ENCODE peak calls at places on chromosomes 3 and 15, in six cellular contexts. One of them, this sample, is unnamed.

GRCh38 chr3:69842789-69843188 is 103.5 kb downstream of the MITF start:
- DNase-seq in GM12878: no peak
- DNase-seq in GM23338: no peak
- DNase-seq in right atrium auricular region: no peak
- DNase-seq in AG09309: no peak
- DNase-seq in uterus: no peak
- DNase-seq in this sample: no peak

GRCh38 chr15:37888356-37888755 is 46.1 kb upstream of the TMCO5A start:
- DNase-seq in GM23338: no peak
- DNase-seq in GM12878: no peak
- DNase-seq in AG09309: no peak
- DNase-seq in uterus: no peak
- DNase-seq in right atrium auricular region: no peak
- DNase-seq in this sample: no peak

GRCh38 chr15:65583701-65584100 is 27.2 kb downstream of the INTS14 start:
- DNase-seq in uterus: no peak
- DNase-seq in AG09309: no peak
- DNase-seq in right atrium auricular region: no peak
- DNase-seq in GM12878: peak
- DNase-seq in GM23338: peak
- DNase-seq in this sample: peak

GRCh38 chr3:165336786-165337185 is 140.6 kb upstream of the SLITRK3 start:
- DNase-seq in GM23338: no peak
- DNase-seq in AG09309: no peak
- DNase-seq in GM12878: no peak
- DNase-seq in uterus: no peak
- DNase-seq in right atrium auricular region: no peak
- DNase-seq in this sample: no peak

GRCh38 chr3:132790806-132791205 is 68.6 kb upstream of the NPHP3 start:
- DNase-seq in GM12878: no peak
- DNase-seq in GM23338: no peak
- DNase-seq in AG09309: no peak
- DNase-seq in right atrium auricular region: no peak
- DNase-seq in uterus: no peak
- DNase-seq in this sample: no peak

GRCh38 chr3:184765730-184766074 is 46.3 kb upstream of the VPS8 start:
- DNase-seq in GM23338: no peak
- DNase-seq in GM12878: peak
- DNase-seq in right atrium auricular region: no peak
- DNase-seq in AG09309: no peak
- DNase-seq in uterus: no peak
- DNase-seq in this sample: no peak

GRCh38 chr15:67149068-67149841 is 83.9 kb downstream of the SMAD3 start:
- DNase-seq in GM23338: peak
- DNase-seq in GM12878: no peak
- DNase-seq in AG09309: no peak
- DNase-seq in uterus: no peak
- DNase-seq in right atrium auricular region: no peak
- DNase-seq in this sample: no peak

GRCh38 chr3:155387571-155387970 is 94.1 kb upstream of the STRIT1 start:
- DNase-seq in right atrium auricular region: no peak
- DNase-seq in uterus: no peak
- DNase-seq in GM23338: no peak
- DNase-seq in AG09309: no peak
- DNase-seq in GM12878: no peak
- DNase-seq in this sample: no peak

GRCh38 chr15:66278061-66278460 is 15.3 kb upstream of the DIS3L start:
- DNase-seq in GM12878: no peak
- DNase-seq in right atrium auricular region: no peak
- DNase-seq in GM23338: no peak
- DNase-seq in AG09309: no peak
- DNase-seq in uterus: no peak
- DNase-seq in this sample: no peak

GRCh38 chr3:125375950-125376679 is 990 bp upstream of the ZNF148 start:
- DNase-seq in uterus: no peak
- DNase-seq in GM23338: no peak
- DNase-seq in right atrium auricular region: no peak
- DNase-seq in AG09309: no peak
- DNase-seq in GM12878: no peak
- DNase-seq in this sample: no peak

GRCh38 chr3:4139462-4140140 is 163.6 kb upstream of the SETMAR start:
- DNase-seq in uterus: no peak
- DNase-seq in GM12878: no peak
- DNase-seq in GM23338: no peak
- DNase-seq in AG09309: no peak
- DNase-seq in right atrium auricular region: no peak
- DNase-seq in this sample: no peak

GRCh38 chr3:17355591-17355990 is 386.8 kb downstream of the TBC1D5 start:
- DNase-seq in GM12878: no peak
- DNase-seq in AG09309: peak
- DNase-seq in right atrium auricular region: no peak
- DNase-seq in uterus: no peak
- DNase-seq in GM23338: no peak
- DNase-seq in this sample: no peak

GRCh38 chr3:193974147-193974546 is 161.8 kb upstream of the HES1 start:
- DNase-seq in GM12878: no peak
- DNase-seq in uterus: no peak
- DNase-seq in right atrium auricular region: no peak
- DNase-seq in GM23338: no peak
- DNase-seq in AG09309: peak
- DNase-seq in this sample: peak

GRCh38 chr3:183802989-183803388 is 22.4 kb downstream of the MAP6D1 start:
- DNase-seq in GM12878: no peak
- DNase-seq in right atrium auricular region: no peak
- DNase-seq in AG09309: no peak
- DNase-seq in GM23338: no peak
- DNase-seq in uterus: no peak
- DNase-seq in this sample: no peak

GRCh38 chr3:16741103-16741758 is 136.0 kb upstream of the DAZL start:
- DNase-seq in uterus: no peak
- DNase-seq in right atrium auricular region: no peak
- DNase-seq in AG09309: peak
- DNase-seq in GM12878: no peak
- DNase-seq in GM23338: no peak
- DNase-seq in this sample: peak

GRCh38 chr3:181629701-181630100 is 82.0 kb upstream of the SOX2 start:
- DNase-seq in GM23338: no peak
- DNase-seq in GM12878: no peak
- DNase-seq in AG09309: no peak
- DNase-seq in uterus: no peak
- DNase-seq in right atrium auricular region: no peak
- DNase-seq in this sample: no peak

GRCh38 chr3:119294889-119295769 is 946 bp downstream of the ARHGAP31 start:
- DNase-seq in AG09309: no peak
- DNase-seq in GM12878: no peak
- DNase-seq in GM23338: peak
- DNase-seq in right atrium auricular region: peak
- DNase-seq in uterus: peak
- DNase-seq in this sample: no peak

GRCh38 chr15:64779630-64780029 is 4.2 kb upstream of the RBPMS2 start:
- DNase-seq in right atrium auricular region: no peak
- DNase-seq in uterus: no peak
- DNase-seq in AG09309: no peak
- DNase-seq in GM23338: no peak
- DNase-seq in GM12878: no peak
- DNase-seq in this sample: no peak

GRCh38 chr3:159260049-159260662 is 458.3 kb downstream of the MFSD1 start:
- DNase-seq in AG09309: peak
- DNase-seq in GM23338: peak
- DNase-seq in GM12878: no peak
- DNase-seq in right atrium auricular region: no peak
- DNase-seq in uterus: peak
- DNase-seq in this sample: peak

GRCh38 chr15:77507911-77508310 is 87.2 kb downstream of the HMG20A start:
- DNase-seq in AG09309: no peak
- DNase-seq in GM23338: no peak
- DNase-seq in uterus: no peak
- DNase-seq in GM12878: no peak
- DNase-seq in right atrium auricular region: peak
- DNase-seq in this sample: no peak
- H3K4me3 ChIP-seq in AG09309: no peak
- H3K4me3 ChIP-seq in GM23338: no peak
- H3K4me3 ChIP-seq in uterus: no peak
- H3K4me3 ChIP-seq in GM12878: no peak
- H3K4me3 ChIP-seq in right atrium auricular region: peak
- H3K4me3 ChIP-seq in this sample: no peak

GRCh38 chr3:191301017-191301416 is 28.2 kb upstream of the CCDC50 start:
- DNase-seq in AG09309: no peak
- DNase-seq in GM12878: peak
- DNase-seq in GM23338: no peak
- DNase-seq in right atrium auricular region: no peak
- DNase-seq in uterus: no peak
- DNase-seq in this sample: no peak
- TF ChIP-seq CTCF in AG09309: no peak
- TF ChIP-seq CTCF in GM12878: no peak
- TF ChIP-seq CTCF in GM23338: no peak
- TF ChIP-seq CTCF in right atrium auricular region: no peak
- TF ChIP-seq CTCF in uterus: no peak
- TF ChIP-seq CTCF in this sample: no peak

DNA sequence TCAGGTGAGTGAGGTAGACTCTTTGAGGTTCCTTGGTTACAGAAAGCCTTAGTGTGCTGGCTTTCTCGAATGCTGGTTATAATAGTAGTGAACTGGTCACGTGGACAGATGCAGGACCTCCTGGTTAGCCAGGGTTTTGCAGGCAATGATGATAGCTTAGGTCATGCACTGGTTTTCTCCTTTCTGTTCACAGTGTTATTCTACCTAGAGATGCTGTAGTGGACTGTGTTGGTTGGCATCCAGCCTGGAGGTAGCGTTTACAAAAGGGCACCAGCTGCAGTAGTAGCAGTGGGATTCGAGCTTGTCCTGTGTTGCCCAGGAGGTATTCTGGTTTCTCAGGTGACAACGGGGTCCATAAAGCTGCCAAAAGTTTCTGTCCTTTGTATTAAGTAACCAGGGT is 27.0 kb downstream of the PCCB start:
- DNase-seq in GM12878: no peak
- DNase-seq in uterus: no peak
- DNase-seq in AG09309: no peak
- DNase-seq in GM23338: no peak
- DNase-seq in right atrium auricular region: no peak
- DNase-seq in this sample: no peak
- H3K4me3 ChIP-seq in GM12878: no peak
- H3K4me3 ChIP-seq in uterus: no peak
- H3K4me3 ChIP-seq in AG09309: no peak
- H3K4me3 ChIP-seq in GM23338: no peak
- H3K4me3 ChIP-seq in right atrium auricular region: no peak
- H3K4me3 ChIP-seq in this sample: no peak

GRCh38 chr3:192422321-192422997 is 304.9 kb downstream of the FGF12 start:
- DNase-seq in right atrium auricular region: no peak
- DNase-seq in GM23338: no peak
- DNase-seq in GM12878: no peak
- DNase-seq in uterus: no peak
- DNase-seq in AG09309: no peak
- DNase-seq in this sample: no peak

GRCh38 chr3:192417559-192418055 is 309.7 kb downstream of the FGF12 start:
- DNase-seq in GM23338: no peak
- DNase-seq in AG09309: no peak
- DNase-seq in GM12878: no peak
- DNase-seq in uterus: no peak
- DNase-seq in right atrium auricular region: no peak
- DNase-seq in this sample: no peak

GRCh38 chr3:192419312-192419711 is 308.0 kb downstream of the FGF12 start:
- DNase-seq in GM23338: no peak
- DNase-seq in GM12878: no peak
- DNase-seq in right atrium auricular region: no peak
- DNase-seq in uterus: no peak
- DNase-seq in AG09309: no peak
- DNase-seq in this sample: no peak

GRCh38 chr3:192417012-192417411 is 310.3 kb downstream of the FGF12 start:
- DNase-seq in right atrium auricular region: no peak
- DNase-seq in AG09309: no peak
- DNase-seq in GM12878: no peak
- DNase-seq in uterus: no peak
- DNase-seq in GM23338: peak
- DNase-seq in this sample: no peak

DNA sequence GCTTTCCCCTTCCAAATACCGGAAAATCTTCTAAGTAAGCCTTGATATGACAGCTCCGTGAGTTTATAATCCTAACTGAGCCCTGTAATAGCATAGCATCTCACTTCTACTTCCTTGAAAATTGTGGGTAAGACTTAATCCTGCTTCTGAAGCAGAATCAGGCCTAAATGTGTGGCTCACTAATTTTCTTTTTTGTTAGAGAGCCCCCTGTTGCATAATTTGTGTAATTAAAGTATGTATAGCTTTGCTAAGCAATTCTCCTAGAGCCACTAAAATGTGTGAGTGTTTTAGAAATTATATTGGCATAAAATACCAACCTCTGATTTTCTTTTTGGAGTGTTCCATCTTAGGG is 304.4 kb downstream of the FGF12 start:
- DNase-seq in GM23338: peak
- DNase-seq in right atrium auricular region: no peak
- DNase-seq in GM12878: no peak
- DNase-seq in uterus: no peak
- DNase-seq in AG09309: no peak
- DNase-seq in this sample: no peak
- TF ChIP-seq CTCF in GM23338: peak
- TF ChIP-seq CTCF in right atrium auricular region: no peak
- TF ChIP-seq CTCF in GM12878: peak
- TF ChIP-seq CTCF in uterus: no peak
- TF ChIP-seq CTCF in AG09309: no peak
- TF ChIP-seq CTCF in this sample: no peak

DNA sequence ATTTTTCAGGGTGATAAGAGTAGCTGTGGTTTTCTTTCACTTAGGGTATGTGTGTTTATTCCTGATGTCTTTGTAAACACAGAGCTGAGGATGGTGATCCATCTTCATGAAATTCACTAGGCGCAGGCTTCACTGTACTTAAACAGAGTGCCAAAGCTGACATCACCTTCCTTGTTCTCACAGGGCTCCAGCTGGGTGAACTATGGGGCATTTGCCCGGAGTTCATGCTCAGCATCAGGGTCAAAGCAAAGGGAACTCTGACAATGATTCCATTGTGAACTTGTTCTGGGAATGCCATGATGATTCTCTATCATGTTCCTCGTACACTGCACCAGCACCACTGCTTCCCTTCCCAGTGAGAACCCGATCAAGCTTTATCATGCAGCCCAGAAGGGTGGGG is 184.8 kb upstream of the P2RY1 start:
- DNase-seq in GM12878: no peak
- DNase-seq in GM23338: no peak
- DNase-seq in uterus: no peak
- DNase-seq in AG09309: no peak
- DNase-seq in right atrium auricular region: no peak
- DNase-seq in this sample: no peak
- H3K4me3 ChIP-seq in GM12878: no peak
- H3K4me3 ChIP-seq in GM23338: no peak
- H3K4me3 ChIP-seq in uterus: no peak
- H3K4me3 ChIP-seq in AG09309: no peak
- H3K4me3 ChIP-seq in right atrium auricular region: no peak
- H3K4me3 ChIP-seq in this sample: no peak

GRCh38 chr3:122680381-122681293 is at the start of gene PARP14:
- DNase-seq in uterus: peak
- DNase-seq in GM12878: no peak
- DNase-seq in right atrium auricular region: peak
- DNase-seq in GM23338: peak
- DNase-seq in AG09309: peak
- DNase-seq in this sample: peak
- TF ChIP-seq CTCF in uterus: peak
- TF ChIP-seq CTCF in GM12878: peak
- TF ChIP-seq CTCF in right atrium auricular region: no peak
- TF ChIP-seq CTCF in GM23338: no peak
- TF ChIP-seq CTCF in AG09309: no peak
- TF ChIP-seq CTCF in this sample: peak